ENCODE peak calls at places on chromosomes 6 and 20, in seven cellular contexts. V is activated T-helper 1 cell treated with anti-CD3 and anti-CD28 coated beads, Interleukin-12 subunit alpha, Interleukin-12 subunit beta, Interleukin-2, Interleukin-4 antibody, amounts not matched to agents 30 ng/mL and 10 ng/mL and 1 ng/mL, durations not matched to agents 14 hours and 24 hours and 36 hours; O is effector memory CD4-positive, alpha-beta T cell; J is chondrocyte; Z is neuronal stem cell; K is adrenal gland; B is posterior vena cava. W is an unnamed sample.

GRCh38 chr6:141914646-141915045 is 218.1 kb upstream of the GJE1 start:
- DNase-seq in K (no peak), V (no peak), Z (no peak), J (no peak), O (no peak), B (no peak), W (no peak)

GRCh38 chr20:42740191-42740870 is 449.4 kb downstream of the PTPRT start:
- DNase-seq in O (no peak), V (no peak), B (no peak), Z (no peak), J (no peak), K (no peak), W (no peak)

GRCh38 chr20:34791289-34792020 is 34.0 kb downstream of the NCOA6 start:
- DNase-seq in J (no peak), K (peak), B (no peak), V (no peak), Z (no peak), O (no peak), W (peak)

GRCh38 chr6:44110966-44111365 is 16.3 kb downstream of the MRPL14 start:
- DNase-seq in B (no peak), J (no peak), Z (no peak), O (no peak), V (no peak), K (no peak), W (no peak)

GRCh38 chr6:18281564-18281963 is 17.2 kb upstream of the DEK start:
- DNase-seq in V (no peak), K (no peak), O (no peak), Z (no peak), J (no peak), B (no peak), W (no peak)

GRCh38 chr6:87183687-87184086 is 28.3 kb downstream of the ZNF292 start:
- DNase-seq in Z (no peak), O (no peak), K (no peak), V (no peak), B (no peak), J (no peak), W (no peak)

GRCh38 chr6:136783021-136783420 is 9.3 kb downstream of the MAP3K5 start:
- DNase-seq in J (no peak), K (no peak), Z (no peak), O (no peak), V (no peak), B (no peak), W (no peak)

GRCh38 chr6:47321582-47321981 is 11.9 kb upstream of the TNFRSF21 start:
- DNase-seq in K (no peak), V (no peak), Z (no peak), B (no peak), O (no peak), J (no peak), W (no peak)

GRCh38 chr6:99604161-99605073 is 2.2 kb upstream of the PRDM13 start:
- DNase-seq in B (no peak), J (no peak), O (no peak), K (no peak), Z (no peak), V (no peak), W (no peak)

GRCh38 chr6:41576667-41577066 is 30.5 kb downstream of the FOXP4 start:
- DNase-seq in K (no peak), Z (no peak), O (no peak), J (no peak), V (no peak), B (no peak), W (no peak)

GRCh38 chr20:64102647-64103354 is 4.6 kb downstream of the NPBWR2 start:
- DNase-seq in V (no peak), J (peak), B (peak), O (no peak), K (peak), Z (no peak), W (no peak)

GRCh38 chr6:11750682-11751081 is 27.9 kb downstream of the ADTRP start:
- DNase-seq in J (no peak), O (no peak), B (no peak), Z (no peak), K (no peak), V (no peak), W (no peak)

GRCh38 chr20:4973330-4974097 is 27.8 kb downstream of the SLC23A2 start:
- DNase-seq in J (no peak), B (no peak), V (peak), O (no peak), K (peak), Z (no peak), W (peak)

GRCh38 chr6:14873132-14873531 is 372.7 kb upstream of the JARID2 start:
- DNase-seq in J (no peak), B (no peak), V (no peak), Z (no peak), K (no peak), O (no peak), W (no peak)

GRCh38 chr20:50077818-50078601 is 34.9 kb downstream of the UBE2V1 start:
- DNase-seq in J (no peak), B (peak), K (no peak), O (no peak), Z (no peak), V (no peak), W (no peak)

GRCh38 chr6:99146716-99147115 is 199.0 kb upstream of the FBXL4 start:
- DNase-seq in V (no peak), J (no peak), O (no peak), K (no peak), B (no peak), Z (no peak), W (no peak)

GRCh38 chr6:21741221-21742109 is 147.9 kb downstream of the SOX4 start:
- DNase-seq in V (no peak), K (no peak), B (no peak), Z (no peak), J (no peak), O (no peak), W (peak)

GRCh38 chr6:30682181-30683117 is 4.0 kb downstream of the PPP1R18 start:
- DNase-seq in Z (no peak), J (no peak), O (peak), V (peak), K (peak), B (peak), W (peak)

GRCh38 chr6:148166339-148166949 is 176.2 kb upstream of the SASH1 start:
- DNase-seq in O (no peak), Z (peak), K (no peak), J (no peak), B (no peak), V (no peak), W (peak)

GRCh38 chr6:2626381-2626780 is 124.3 kb downstream of the MYLK4 start:
- DNase-seq in J (no peak), K (no peak), Z (no peak), B (no peak), V (no peak), O (no peak), W (no peak)

GRCh38 chr6:15283986-15284361 is 38.1 kb downstream of the JARID2 start:
- DNase-seq in V (no peak), O (no peak), K (no peak), J (no peak), Z (no peak), B (no peak), W (no peak)

GRCh38 chr6:105276374-105276773 is 96.6 kb upstream of the POPDC3 start:
- DNase-seq in B (no peak), Z (no peak), J (no peak), O (no peak), K (no peak), V (no peak), W (no peak)

GRCh38 chr6:107720762-107721161 is 103.4 kb downstream of the SCML4 start:
- DNase-seq in J (no peak), Z (no peak), V (no peak), B (no peak), O (no peak), K (no peak), W (no peak)

GRCh38 chr6:95923518-95923917 is 92.3 kb upstream of the FUT9 start:
- DNase-seq in B (no peak), J (no peak), V (no peak), O (no peak), Z (no peak), K (peak), W (no peak)

GRCh38 chr6:98839788-98840361 is 5.5 kb downstream of the POU3F2 start:
- DNase-seq in Z (peak), O (no peak), J (no peak), K (no peak), V (no peak), B (no peak), W (no peak)

GRCh38 chr6:34235605-34236422 is 859 bp upstream of the HMGA1 start:
- DNase-seq in V (peak), B (peak), K (peak), O (peak), J (peak), Z (peak), W (peak)

GRCh38 chr20:15039088-15039762 is 701.8 kb upstream of the FLRT3 start:
- DNase-seq in J (no peak), V (no peak), Z (no peak), O (no peak), B (no peak), K (no peak), W (no peak)

GRCh38 chr20:61516398-61517208 is 264.5 kb downstream of the CDH4 start:
- DNase-seq in K (no peak), J (no peak), Z (no peak), V (no peak), B (peak), O (no peak), W (no peak)

GRCh38 chr6:14984454-14984853 is 261.4 kb upstream of the JARID2 start:
- DNase-seq in J (no peak), K (peak), O (no peak), B (no peak), Z (no peak), V (no peak), W (no peak)

GRCh38 chr6:28742668-28743270 is 181.0 kb downstream of the TRIM27 start:
- DNase-seq in O (no peak), J (no peak), B (no peak), Z (no peak), V (no peak), K (no peak), W (peak)